ENCODE peak calls at places on chromosomes 3 and 15, in nine cellular contexts. G is MM.1S, Q is Panc1, L is A549, K is stomach, X is adrenal gland, Z is left ventricle myocardium inferior, N is HCT116, E is IMR-90. M is an unnamed sample.

GRCh38 chr3:55191911-55192787 is 264.3 kb upstream of the LRTM1 start:
- DNase-seq in G (no peak), X (no peak), L (peak), K (no peak), N (no peak), Z (no peak), E (peak), Q (no peak), M (no peak)

GRCh38 chr3:191412764-191413163 is 48.2 kb upstream of the PYDC2 start:
- DNase-seq in K (no peak), G (no peak), X (no peak), E (peak), Z (no peak), L (no peak), Q (no peak), N (no peak), M (peak)

GRCh38 chr3:195908439-195909293 is at the start of gene TNK2:
- DNase-seq in N (no peak), E (no peak), Z (no peak), K (peak), L (no peak), X (no peak), G (peak), Q (no peak), M (no peak)

GRCh38 chr15:29935296-29936020 is 113.2 kb upstream of the TJP1 start:
- DNase-seq in L (peak), Z (no peak), N (no peak), Q (no peak), K (peak), E (no peak), G (no peak), X (no peak), M (no peak)

GRCh38 chr15:68679161-68679560 is 100.4 kb downstream of the CORO2B start:
- DNase-seq in N (no peak), X (no peak), Z (no peak), G (no peak), K (no peak), E (no peak), Q (no peak), L (no peak), M (no peak)

GRCh38 chr15:60179786-60180391 is 175.8 kb downstream of the FOXB1 start:
- DNase-seq in E (peak), Q (peak), G (peak), N (peak), K (no peak), L (peak), X (peak), Z (no peak), M (peak)

GRCh38 chr3:45644467-45645201 is 44.6 kb upstream of the SACM1L start:
- DNase-seq in N (no peak), E (peak), Q (peak), G (no peak), K (no peak), X (no peak), Z (no peak), L (peak), M (peak)

GRCh38 chr3:354433-354832 is 157.9 kb downstream of the CHL1 start:
- DNase-seq in L (peak), G (peak), Q (peak), Z (no peak), K (no peak), X (peak), E (peak), N (peak), M (no peak)

GRCh38 chr15:39624806-39625205 is 43.9 kb downstream of the THBS1 start:
- DNase-seq in Q (peak), L (no peak), E (peak), K (peak), X (peak), N (no peak), Z (peak), G (peak), M (peak)

GRCh38 chr15:60476713-60477112 is 2.2 kb downstream of the ICE2 start:
- DNase-seq in N (no peak), E (peak), L (no peak), G (no peak), K (no peak), Z (no peak), Q (no peak), X (no peak), M (no peak)

GRCh38 chr3:157247391-157247790 is 87.4 kb upstream of the CCNL1 start:
- DNase-seq in E (no peak), Z (no peak), X (no peak), G (no peak), N (no peak), K (no peak), Q (no peak), L (no peak), M (no peak)

GRCh38 chr3:16671690-16672089 is 66.5 kb upstream of the DAZL start:
- DNase-seq in L (no peak), N (no peak), Z (no peak), G (no peak), X (no peak), K (no peak), E (no peak), Q (no peak), M (no peak)

GRCh38 chr3:117624424-117624823 is 914.8 kb downstream of the TUSC7 start:
- DNase-seq in K (no peak), L (no peak), Z (no peak), E (no peak), Q (no peak), X (no peak), G (no peak), N (no peak), M (peak)

GRCh38 chr15:96619171-96619570 is 288.7 kb downstream of the NR2F2 start:
- DNase-seq in G (no peak), L (no peak), X (no peak), E (no peak), N (no peak), K (no peak), Z (no peak), Q (no peak), M (no peak)

GRCh38 chr3:153829596-153830170 is 291.5 kb upstream of the ARHGEF26 start:
- DNase-seq in G (no peak), E (no peak), Z (no peak), Q (no peak), X (no peak), N (no peak), K (no peak), L (no peak), M (peak)

GRCh38 chr3:132448211-132448961 is 31.1 kb downstream of the DNAJC13 start:
- DNase-seq in G (peak), Q (no peak), N (no peak), K (peak), E (peak), L (no peak), X (peak), Z (peak), M (no peak)

GRCh38 chr3:14117468-14118399 is 6.9 kb downstream of the CHCHD4 start:
- DNase-seq in Z (no peak), X (no peak), G (no peak), K (no peak), Q (no peak), E (no peak), L (no peak), N (no peak), M (no peak)

GRCh38 chr15:31223478-31224350 is 102.9 kb upstream of the KLF13 start:
- DNase-seq in X (no peak), L (no peak), G (no peak), K (peak), E (no peak), Z (peak), Q (no peak), N (no peak), M (no peak)

GRCh38 chr15:52481915-52482314 is 46.8 kb downstream of the MYO5A start:
- DNase-seq in X (no peak), L (no peak), Z (no peak), Q (no peak), G (peak), E (peak), K (no peak), N (peak), M (no peak)

GRCh38 chr3:134441321-134441720 is 44.5 kb downstream of the ANAPC13 start:
- DNase-seq in X (no peak), E (peak), N (no peak), K (no peak), Q (no peak), Z (no peak), L (no peak), G (no peak), M (peak)

GRCh38 chr15:39511000-39511914 is 69.6 kb upstream of the THBS1 start:
- DNase-seq in G (no peak), Q (no peak), N (peak), X (peak), L (peak), K (no peak), Z (peak), E (peak), M (peak)

GRCh38 chr3:105715372-105715771 is 153.4 kb downstream of the CBLB start:
- DNase-seq in K (no peak), L (peak), N (no peak), X (no peak), Q (no peak), E (peak), Z (no peak), G (no peak), M (peak)

GRCh38 chr15:68258684-68259083 is 18.9 kb upstream of the FEM1B start:
- DNase-seq in L (no peak), N (no peak), X (no peak), Q (no peak), Z (no peak), K (no peak), E (no peak), G (peak), M (no peak)

GRCh38 chr3:8992854-8993253 is 29.6 kb upstream of the RAD18 start:
- DNase-seq in N (no peak), K (no peak), G (no peak), L (no peak), E (no peak), Q (no peak), Z (no peak), X (no peak), M (no peak)

GRCh38 chr15:100788080-100788730 is 91.4 kb upstream of the ALDH1A3 start:
- DNase-seq in E (no peak), Z (no peak), K (no peak), N (no peak), L (no peak), Q (no peak), X (no peak), G (no peak), M (no peak)

GRCh38 chr15:92068121-92068520 is 214.6 kb downstream of the SLCO3A1 start:
- DNase-seq in Q (no peak), E (peak), K (no peak), L (no peak), G (no peak), N (no peak), X (no peak), Z (no peak), M (no peak)

GRCh38 chr3:130820976-130821375 is 72.9 kb upstream of the ATP2C1 start:
- DNase-seq in Q (peak), Z (no peak), L (peak), N (peak), X (peak), E (peak), G (no peak), K (no peak), M (peak)

GRCh38 chr15:73388256-73388781 is 19.6 kb upstream of the HCN4 start:
- DNase-seq in Z (no peak), K (no peak), N (peak), Q (peak), L (peak), X (peak), G (no peak), E (peak), M (peak)

GRCh38 chr3:56620371-56620770 is 62.7 kb downstream of the TASOR start:
- DNase-seq in X (no peak), G (no peak), Q (no peak), K (no peak), L (no peak), Z (no peak), E (peak), N (no peak), M (no peak)

GRCh38 chr15:91881551-91882297 is 28.2 kb downstream of the SLCO3A1 start:
- DNase-seq in N (no peak), E (no peak), G (no peak), Q (no peak), Z (no peak), L (no peak), K (no peak), X (no peak), M (no peak)

GRCh38 chr15:91482799-91483198 is 370.7 kb upstream of the SLCO3A1 start:
- DNase-seq in G (peak), E (no peak), N (no peak), K (no peak), Z (no peak), L (no peak), X (no peak), Q (no peak), M (no peak)

GRCh38 chr3:197801801-197802504 is 10.9 kb downstream of the LRCH3 start:
- DNase-seq in X (no peak), Z (no peak), N (no peak), L (peak), G (peak), Q (no peak), E (peak), K (no peak), M (no peak)

GRCh38 chr3:185658504-185658912 is 72.4 kb downstream of the SENP2 start:
- DNase-seq in Z (peak), Q (peak), N (no peak), K (peak), X (peak), L (peak), E (peak), G (no peak), M (peak)

GRCh38 chr3:58048301-58048700 is 40.1 kb downstream of the FLNB start:
- DNase-seq in Z (peak), K (no peak), N (no peak), E (no peak), G (no peak), X (no peak), L (no peak), Q (no peak), M (no peak)

GRCh38 chr3:194245975-194246561 is 105.1 kb downstream of the CPN2 start:
- DNase-seq in X (no peak), N (no peak), L (no peak), G (no peak), Q (no peak), E (no peak), Z (no peak), K (peak), M (no peak)

GRCh38 chr3:105806361-105806760 is 62.5 kb downstream of the CBLB start:
- DNase-seq in Z (no peak), L (peak), K (no peak), N (no peak), E (peak), X (no peak), Q (no peak), G (no peak), M (peak)

DNA sequence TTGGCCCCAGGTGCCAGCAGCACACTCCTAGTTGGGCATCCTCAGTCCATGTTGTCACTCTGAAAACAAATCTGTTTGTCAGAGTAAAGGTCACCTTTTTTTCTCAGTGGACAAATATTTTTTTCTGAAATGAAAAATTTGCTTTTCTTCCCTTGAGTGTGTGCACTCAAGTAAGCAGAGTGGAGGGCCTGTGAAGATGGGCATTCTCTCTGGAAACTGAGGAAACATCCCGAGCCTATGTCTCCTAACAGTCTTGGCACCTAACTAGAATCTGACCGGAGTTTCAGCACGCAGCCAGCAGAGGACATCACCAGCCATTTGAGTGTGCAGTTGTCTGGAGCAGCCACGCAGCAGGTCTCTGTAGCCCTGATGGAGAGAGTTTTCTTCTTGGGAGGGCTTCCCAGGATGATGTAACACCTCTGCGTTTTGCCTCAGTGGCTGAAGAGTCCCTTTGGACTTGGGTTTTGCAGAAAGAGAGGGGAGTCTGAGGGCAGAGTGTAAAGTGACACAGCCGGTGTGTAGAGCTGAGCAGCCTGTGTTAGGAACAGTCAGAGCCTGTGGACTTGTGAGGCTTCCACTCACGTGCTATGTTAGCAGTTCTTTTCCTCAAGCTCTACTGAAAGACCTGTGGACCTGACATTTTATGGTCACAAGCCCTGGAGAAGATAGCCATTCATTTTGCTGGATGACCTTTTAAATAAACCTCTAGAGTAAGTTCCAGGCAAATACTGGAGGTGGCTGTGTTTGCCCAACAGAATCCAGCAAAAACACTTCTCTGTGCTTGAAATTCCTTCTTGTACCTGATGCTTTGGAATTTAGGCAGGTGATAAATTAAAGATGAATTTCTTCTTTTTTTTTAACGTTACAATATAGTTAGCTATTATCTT is 51.6 kb downstream of the ABHD2 start:
- DNase-seq in E (no peak), X (no peak), G (no peak), Z (no peak), L (peak), K (no peak), N (no peak), Q (no peak), M (no peak)
- TF ChIP-seq CTCF in E (peak), X (peak), G (no peak), Z (peak), L (peak), K (no peak), N (peak), Q (peak), M (no peak)

DNA sequence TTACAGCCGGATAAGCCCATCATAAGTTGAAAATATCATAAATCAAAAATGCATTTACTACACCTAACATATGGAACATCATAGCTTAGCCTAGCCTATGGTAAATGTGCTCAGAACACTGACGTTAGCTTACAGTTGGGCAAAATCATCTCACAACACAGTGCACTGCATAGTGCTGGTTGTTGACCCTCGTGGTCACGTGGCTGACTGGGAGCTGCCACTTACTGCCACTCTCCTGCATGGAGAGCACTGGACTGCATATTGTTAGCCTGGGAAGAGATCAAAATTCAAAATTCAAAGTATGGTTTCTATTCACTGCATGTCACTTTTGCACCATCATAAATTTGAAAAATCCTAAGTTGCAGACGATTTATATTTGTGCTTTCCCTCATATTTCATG is 94.0 kb upstream of the CACNA2D3 start:
- DNase-seq in N (no peak), E (no peak), K (no peak), Z (no peak), X (no peak), G (no peak), L (no peak), Q (no peak), M (no peak)
- H3K27ac ChIP-seq in N (no peak), E (no peak), K (no peak), Z (no peak), X (no peak), G (no peak), L (no peak), Q (no peak), M (no peak)

GRCh38 chr15:41561777-41562145 is 2.7 kb downstream of the TYRO3 start:
- DNase-seq in G (no peak), Q (no peak), N (no peak), K (no peak), L (no peak), X (no peak), Z (peak), E (peak), M (no peak)
- TF ChIP-seq CTCF in G (no peak), Q (no peak), N (no peak), K (no peak), L (no peak), X (peak), Z (peak), E (peak), M (no peak)

DNA sequence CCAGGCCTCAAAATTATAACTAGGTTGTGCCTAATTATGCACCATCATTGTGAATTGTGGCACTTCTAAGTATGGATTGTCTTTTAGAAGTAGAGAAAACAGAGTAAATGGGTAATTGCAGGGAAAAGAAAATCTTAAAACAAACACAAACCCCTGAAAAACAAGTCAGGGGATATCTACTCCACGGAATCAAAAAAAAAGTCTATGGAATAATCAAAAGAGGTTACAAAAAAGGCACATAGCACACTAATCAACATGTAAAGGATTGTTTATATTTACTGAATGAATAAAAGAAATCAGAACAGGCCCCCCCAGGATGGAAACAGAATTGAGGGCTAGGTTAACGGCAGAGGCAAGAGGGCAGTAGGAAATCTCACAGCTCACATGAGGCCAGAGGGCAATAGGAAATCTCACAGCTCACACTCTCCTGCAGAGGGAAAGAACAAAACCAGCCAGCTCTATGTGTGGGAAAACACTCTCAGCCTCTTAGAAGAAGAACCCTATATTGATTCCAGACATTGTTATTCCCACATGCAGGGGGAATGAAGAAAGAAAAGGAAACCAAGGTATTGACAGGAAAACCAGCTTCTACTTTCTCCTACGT is 72.7 kb upstream of the FNDC3B start:
- DNase-seq in G (no peak), X (no peak), N (no peak), K (no peak), Q (no peak), Z (no peak), L (no peak), E (no peak), M (no peak)
- H3K27ac ChIP-seq in G (no peak), X (no peak), N (no peak), K (no peak), Q (peak), Z (peak), L (peak), E (peak), M (no peak)

GRCh38 chr15:48112242-48112641 is 8.5 kb upstream of the SLC24A5 start:
- DNase-seq in G (no peak), E (peak), Q (no peak), K (no peak), Z (no peak), L (peak), X (peak), N (peak), M (peak)
- TF ChIP-seq CTCF in G (peak), E (peak), Q (peak), K (no peak), Z (peak), L (peak), X (peak), N (no peak), M (peak)

GRCh38 chr15:89813381-89814111 is 1.1 kb downstream of the ANPEP start:
- DNase-seq in X (no peak), K (no peak), L (no peak), N (no peak), E (no peak), Q (no peak), G (no peak), Z (no peak), M (no peak)
- H3K27ac ChIP-seq in X (no peak), K (peak), L (peak), N (no peak), E (no peak), Q (peak), G (no peak), Z (peak), M (peak)

GRCh38 chr3:11260460-11260859 is 11.7 kb upstream of the ATG7 start:
- DNase-seq in G (no peak), X (no peak), Z (no peak), K (no peak), Q (no peak), N (no peak), L (no peak), E (no peak), M (no peak)
- TF ChIP-seq CTCF in G (no peak), X (no peak), Z (no peak), K (no peak), Q (peak), N (no peak), L (no peak), E (no peak), M (no peak)

M was measured in RWPE1.